ENCODE peak calls at places on chromosomes 4 and X, in six cellular contexts. W, M, C, V, L and Z are unnamed samples.

GRCh38 chrX:37646254-37646653 is 39.3 kb upstream of the XK start:
- DNase-seq in W (no peak), M (no peak), C (no peak), V (no peak), L (no peak), Z (no peak)

GRCh38 chrX:129721870-129722269 is 16.9 kb upstream of the XPNPEP2 start:
- DNase-seq in W (no peak), M (no peak), C (no peak), V (no peak), L (no peak), Z (no peak)

GRCh38 chr4:152160236-152160800 is 375.6 kb downstream of the FBXW7 start:
- DNase-seq in W (peak), M (no peak), C (no peak), V (no peak), L (no peak), Z (no peak)

GRCh38 chr4:10655968-10656367 is 28.6 kb downstream of the CLNK start:
- DNase-seq in W (no peak), M (no peak), C (no peak), V (no peak), L (peak), Z (peak)

GRCh38 chr4:182448281-182449151 is 205.3 kb downstream of the TENM3 start:
- DNase-seq in W (peak), M (peak), C (peak), V (peak), L (peak), Z (peak)

GRCh38 chr4:109411964-109412363 is 21.7 kb upstream of the SEC24B start:
- DNase-seq in W (no peak), M (no peak), C (no peak), V (no peak), L (no peak), Z (peak)

GRCh38 chr4:154982187-154983047 is 201.3 kb downstream of the RBM46 start:
- DNase-seq in W (peak), M (peak), C (no peak), V (peak), L (no peak), Z (peak)

GRCh38 chr4:56979674-56980073 is 978 bp downstream of the POLR2B start:
- DNase-seq in W (no peak), M (peak), C (peak), V (no peak), L (no peak), Z (peak)

GRCh38 chr4:1409806-1410425 is 3.7 kb upstream of the NKX1-1 start:
- DNase-seq in W (peak), M (no peak), C (no peak), V (no peak), L (no peak), Z (no peak)

GRCh38 chr4:74632634-74633033 is 161.7 kb downstream of the BTC start:
- DNase-seq in W (no peak), M (no peak), C (peak), V (no peak), L (peak), Z (peak)

GRCh38 chr4:15455290-15455689 is 14.4 kb upstream of the CC2D2A start:
- DNase-seq in W (no peak), M (no peak), C (no peak), V (no peak), L (no peak), Z (peak)

GRCh38 chrX:132364313-132364712 is 124.5 kb downstream of the MBNL3 start:
- DNase-seq in W (no peak), M (no peak), C (no peak), V (no peak), L (no peak), Z (no peak)

GRCh38 chrX:110851780-110852179 is 56.2 kb upstream of the CHRDL1 start:
- DNase-seq in W (no peak), M (peak), C (no peak), V (no peak), L (no peak), Z (no peak)

GRCh38 chrX:131626681-131627296 is 82.9 kb downstream of the OR13H1 start:
- DNase-seq in W (no peak), M (peak), C (no peak), V (no peak), L (no peak), Z (peak)

GRCh38 chr4:141410839-141411238 is 190.1 kb downstream of the ZNF330 start:
- DNase-seq in W (no peak), M (no peak), C (no peak), V (no peak), L (no peak), Z (peak)

GRCh38 chr4:85964298-85964697 is 395.6 kb downstream of the MAPK10 start:
- DNase-seq in W (no peak), M (no peak), C (no peak), V (no peak), L (no peak), Z (no peak)

GRCh38 chr4:2296621-2297601 is 35.0 kb upstream of the MXD4 start:
- DNase-seq in W (peak), M (no peak), C (no peak), V (no peak), L (no peak), Z (no peak)

GRCh38 chrX:9144643-9145290 is 110.8 kb upstream of the FAM9B start:
- DNase-seq in W (no peak), M (peak), C (no peak), V (no peak), L (no peak), Z (no peak)

GRCh38 chr4:78652282-78652876 is 100.8 kb downstream of the ANXA3 start:
- DNase-seq in W (no peak), M (no peak), C (no peak), V (no peak), L (peak), Z (peak)

GRCh38 chr4:164807611-164808010 is 53.7 kb downstream of the SMIM31 start:
- DNase-seq in W (no peak), M (peak), C (no peak), V (no peak), L (no peak), Z (peak)

GRCh38 chr4:184460495-184461285 is 13.7 kb downstream of the IRF2 start:
- DNase-seq in W (no peak), M (no peak), C (no peak), V (no peak), L (no peak), Z (no peak)

GRCh38 chr4:51880016-51880915 is 37.3 kb downstream of the DCUN1D4 start:
- DNase-seq in W (no peak), M (no peak), C (no peak), V (no peak), L (no peak), Z (no peak)

GRCh38 chr4:4334798-4335520 is 44.9 kb downstream of the ZBTB49 start:
- DNase-seq in W (peak), M (peak), C (peak), V (peak), L (no peak), Z (peak)

GRCh38 chrX:31656013-31656412 is 584.2 kb upstream of the FTHL17 start:
- DNase-seq in W (no peak), M (no peak), C (no peak), V (no peak), L (no peak), Z (no peak)

GRCh38 chrX:14864626-14865025 is 8.2 kb downstream of the FANCB start:
- DNase-seq in W (no peak), M (no peak), C (no peak), V (no peak), L (no peak), Z (no peak)

GRCh38 chr4:185567828-185568442 is 32.6 kb upstream of the PDLIM3 start:
- DNase-seq in W (no peak), M (no peak), C (no peak), V (no peak), L (peak), Z (peak)

GRCh38 chrX:8971116-8971515 is 62.8 kb downstream of the FAM9B start:
- DNase-seq in W (no peak), M (no peak), C (no peak), V (no peak), L (no peak), Z (peak)

GRCh38 chr4:72467633-72468032 is 101.4 kb downstream of the ADAMTS3 start:
- DNase-seq in W (no peak), M (no peak), C (no peak), V (no peak), L (no peak), Z (no peak)

GRCh38 chr4:166282081-166282770 is 409.2 kb downstream of the TLL1 start:
- DNase-seq in W (no peak), M (no peak), C (no peak), V (no peak), L (no peak), Z (no peak)

GRCh38 chr4:169922632-169923276 is 103.4 kb downstream of the MFAP3L start:
- DNase-seq in W (no peak), M (no peak), C (no peak), V (no peak), L (no peak), Z (no peak)

GRCh38 chr4:116531870-116532269 is 553.5 kb downstream of the TRAM1L1 start:
- DNase-seq in W (no peak), M (peak), C (no peak), V (no peak), L (no peak), Z (no peak)

GRCh38 chr4:83334425-83335241 is at the start of gene HPSE:
- DNase-seq in W (peak), M (peak), C (peak), V (peak), L (no peak), Z (peak)

GRCh38 chr4:130080872-130081451 is 985.0 kb downstream of the C4orf33 start:
- DNase-seq in W (no peak), M (no peak), C (no peak), V (no peak), L (no peak), Z (no peak)

GRCh38 chrX:153970398-153971123 is 1.1 kb downstream of the HCFC1 start:
- DNase-seq in W (peak), M (peak), C (no peak), V (no peak), L (no peak), Z (peak)

GRCh38 chr4:55386073-55386472 is 9.7 kb upstream of the TMEM165 start:
- DNase-seq in W (peak), M (no peak), C (no peak), V (no peak), L (no peak), Z (peak)

GRCh38 chr4:84238247-84239090 is 260.6 kb downstream of the NKX6-1 start:
- DNase-seq in W (no peak), M (no peak), C (no peak), V (no peak), L (no peak), Z (peak)

GRCh38 chrX:49116076-49116475 is 7.5 kb downstream of the GPKOW start:
- DNase-seq in W (no peak), M (no peak), C (no peak), V (no peak), L (no peak), Z (no peak)